ENCODE peak calls at places on chromosomes 7 and 10, in nine cellular contexts. F is foreskin fibroblast, U is brain microvascular endothelial cell, E is cardiac fibroblast, V is tibial artery, K is transverse colon, N is GM23338, S is AG09309, G is OCI-LY7. T is an unnamed sample.
A peak's percentile ranks its signal among the peaks of the same experiment; 100 is the strongest.

GRCh38 chr10:117544729-117545140 is 2.2 kb downstream of the EMX2 start:
- DNase-seq in F (no peak), U (no peak), E (no peak), V (peak; percentile 62), K (no peak), N (peak; percentile 54), S (no peak), G (no peak), T (no peak)

GRCh38 chr7:92639956-92640355 is 49.8 kb upstream of the FAM133B start:
- DNase-seq in F (no peak), U (no peak), E (no peak), V (no peak), K (no peak), N (no peak), S (no peak), G (no peak), T (no peak)

GRCh38 chr7:5780801-5781496 is 514 bp downstream of the RNF216 start:
- DNase-seq in F (peak; percentile 32), U (peak; percentile 8), E (peak; percentile 35), V (peak; percentile 82), K (peak; percentile 39), N (peak; percentile 37), S (no peak), G (peak; percentile 29), T (no peak)

GRCh38 chr10:26931223-26931622 is 70.5 kb upstream of the ABI1 start:
- DNase-seq in F (no peak), U (no peak), E (no peak), V (no peak), K (peak; percentile 66), N (peak; percentile 83), S (no peak), G (no peak), T (no peak)

GRCh38 chr10:85995791-85996190 is 370.8 kb downstream of the GRID1 start:
- DNase-seq in F (no peak), U (peak; percentile 25), E (peak; percentile 6), V (no peak), K (no peak), N (peak; percentile 34), S (no peak), G (peak; percentile 50), T (no peak)

GRCh38 chr7:107079212-107079940 is 34.9 kb downstream of the PRKAR2B start:
- DNase-seq in F (no peak), U (no peak), E (no peak), V (no peak), K (no peak), N (no peak), S (no peak), G (no peak), T (no peak)

GRCh38 chr10:5614081-5614721 is 52.2 kb downstream of the ASB13 start:
- DNase-seq in F (no peak), U (no peak), E (peak; percentile 56), V (no peak), K (no peak), N (no peak), S (peak; percentile 31), G (no peak), T (peak; percentile 52)

GRCh38 chr7:27709137-27710075 is 30.6 kb upstream of the TAX1BP1 start:
- DNase-seq in F (peak; percentile 82), U (peak; percentile 85), E (peak; percentile 83), V (no peak), K (no peak), N (no peak), S (peak; percentile 53), G (no peak), T (no peak)

GRCh38 chr10:63573068-63573697 is 52.0 kb downstream of the REEP3 start:
- DNase-seq in F (peak; percentile 20), U (no peak), E (peak; percentile 76), V (no peak), K (no peak), N (no peak), S (no peak), G (no peak), T (peak; percentile 59)

GRCh38 chr10:43160067-43160918 is 22.0 kb downstream of the CSGALNACT2 start:
- DNase-seq in F (peak; percentile 81), U (peak; percentile 80), E (peak; percentile 60), V (no peak), K (no peak), N (no peak), S (peak; percentile 48), G (no peak), T (no peak)

GRCh38 chr7:7351832-7352231 is 169.5 kb downstream of the C1GALT1 start:
- DNase-seq in F (no peak), U (no peak), E (no peak), V (no peak), K (no peak), N (peak; percentile 61), S (no peak), G (no peak), T (no peak)

GRCh38 chr7:108014747-108015682 is 12.1 kb upstream of the LAMB1 start:
- DNase-seq in F (peak; percentile 63), U (no peak), E (peak; percentile 54), V (no peak), K (no peak), N (no peak), S (no peak), G (no peak), T (peak; percentile 70)

GRCh38 chr7:157693521-157694388 is 357.0 kb downstream of the DNAJB6 start:
- DNase-seq in F (no peak), U (no peak), E (no peak), V (peak; percentile 55), K (no peak), N (no peak), S (no peak), G (no peak), T (no peak)

GRCh38 chr10:52570490-52570889 is 202.1 kb downstream of the MBL2 start:
- DNase-seq in F (no peak), U (no peak), E (no peak), V (no peak), K (no peak), N (no peak), S (no peak), G (no peak), T (no peak)

GRCh38 chr10:111756541-111757061 is 427.0 kb downstream of the GPAM start:
- DNase-seq in F (no peak), U (no peak), E (no peak), V (peak; percentile 65), K (peak; percentile 15), N (peak; percentile 87), S (no peak), G (peak; percentile 50), T (peak; percentile 11)

GRCh38 chr10:89250814-89251416 is 660 bp downstream of the LIPA start:
- DNase-seq in F (no peak), U (no peak), E (no peak), V (no peak), K (no peak), N (peak; percentile 36), S (no peak), G (no peak), T (no peak)

GRCh38 chr7:78803471-78803870 is 650.0 kb downstream of the MAGI2 start:
- DNase-seq in F (no peak), U (no peak), E (no peak), V (no peak), K (no peak), N (no peak), S (no peak), G (no peak), T (no peak)

GRCh38 chr10:93614101-93614825 is 1.9 kb downstream of the PDE6C start:
- DNase-seq in F (no peak), U (no peak), E (no peak), V (no peak), K (no peak), N (no peak), S (no peak), G (no peak), T (no peak)

GRCh38 chr7:113805976-113806375 is 112.8 kb downstream of the PPP1R3A start:
- DNase-seq in F (no peak), U (no peak), E (no peak), V (no peak), K (no peak), N (no peak), S (no peak), G (no peak), T (no peak)

DNA sequence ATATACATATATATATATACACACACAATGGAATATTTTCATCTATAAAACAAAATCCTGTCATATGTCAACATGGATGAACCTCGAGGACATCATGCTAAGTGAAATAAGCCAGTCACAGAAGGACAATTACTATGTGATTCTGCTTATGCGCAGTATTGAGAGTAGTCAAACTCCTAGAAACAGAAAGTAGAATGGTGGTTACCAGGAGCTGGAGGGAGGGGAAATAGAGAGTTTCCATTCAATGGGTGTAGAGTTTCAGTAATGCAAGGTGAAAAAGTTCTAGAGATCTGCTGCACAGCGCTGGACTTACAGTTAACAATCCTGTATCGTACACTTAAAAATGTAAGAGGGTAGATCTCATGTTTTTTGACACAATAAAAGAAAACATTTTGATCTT is 181.9 kb downstream of the CDCA7L start:
- DNase-seq in F (no peak), U (no peak), E (no peak), V (no peak), K (no peak), N (no peak), S (no peak), G (no peak), T (no peak)
- H3K4me3 ChIP-seq in F (no peak overlapping the region), U (no peak overlapping the region), E (no peak overlapping the region), V (no peak overlapping the region), K (no peak overlapping the region), N (no peak overlapping the region), S (no peak overlapping the region), G (no peak overlapping the region), T (no peak overlapping the region)

GRCh38 chr7:104272767-104273384 is 55.5 kb upstream of the LHFPL3 start:
- DNase-seq in F (peak; percentile 8), U (peak; percentile 38), E (peak; percentile 55), V (no peak), K (no peak), N (peak; percentile 56), S (peak; percentile 17), G (peak; percentile 15), T (peak; percentile 20)

GRCh38 chr7:104264281-104264680 is 56.5 kb upstream of the ORC5 start:
- DNase-seq in F (peak; percentile 41), U (peak; percentile 48), E (peak; percentile 16), V (no peak), K (no peak), N (no peak), S (no peak), G (no peak), T (no peak)

GRCh38 chr7:104271948-104272347 is 56.5 kb upstream of the LHFPL3 start:
- DNase-seq in F (no peak), U (no peak), E (no peak), V (no peak), K (no peak), N (no peak), S (no peak), G (no peak), T (no peak)

GRCh38 chr7:104267701-104268368 is 60.0 kb upstream of the ORC5 start:
- DNase-seq in F (peak; percentile 1), U (peak; percentile 6), E (peak; percentile 18), V (no peak), K (no peak), N (peak; percentile 14), S (no peak), G (peak; percentile 9), T (no peak)
- TF ChIP-seq CTCF in F (peak; percentile 53), U (peak; percentile 47), E (peak; percentile 63), V (peak; percentile 33), K (peak; percentile 38), N (peak; percentile 69), S (peak; percentile 50), G (peak; percentile 83), T (peak; percentile 49)

GRCh38 chr10:123150229-123150985 is 2.5 kb downstream of the HMX2 start:
- DNase-seq in F (no peak), U (no peak), E (no peak), V (no peak), K (no peak), N (no peak), S (no peak), G (no peak), T (no peak)
- H3K4me3 ChIP-seq in F (no peak overlapping the region), U (peak overlapping the region; percentile 35), E (no peak overlapping the region), V (peak overlapping the region; percentile 47), K (no peak overlapping the region), N (peak overlapping the region; percentile 60), S (no peak overlapping the region), G (no peak overlapping the region), T (peak overlapping the region; percentile 34)

GRCh38 chr10:31490858-31491504 is 172.0 kb downstream of the ZEB1 start:
- DNase-seq in F (peak; percentile 34), U (peak; percentile 53), E (peak; percentile 76), V (no peak), K (no peak), N (peak; percentile 80), S (peak; percentile 8), G (peak; percentile 36), T (peak; percentile 52)
- TF ChIP-seq CTCF in F (peak; percentile 61), U (peak; percentile 70), E (peak; percentile 68), V (peak; percentile 34), K (peak; percentile 41), N (peak; percentile 84), S (peak; percentile 67), G (peak; percentile 81), T (peak; percentile 65)